ENCODE peak calls at places on chromosomes 16 and 17, in four cellular contexts. One of them, this sample, is unnamed.
A peak's percentile ranks its signal among the peaks of the same experiment; 100 is the strongest.

GRCh38 chr17:65742433-65743312 is 181.2 kb upstream of the AXIN2 start:
- DNase-seq in pancreas: no peak
- DNase-seq in AG04450: peak; percentile 48
- DNase-seq in neural progenitor cell: peak; percentile 54
- DNase-seq in this sample: no peak

GRCh38 chr17:28366605-28367004 is 1.6 kb upstream of the SEBOX start:
- DNase-seq in pancreas: no peak
- DNase-seq in neural progenitor cell: no peak
- DNase-seq in AG04450: no peak
- DNase-seq in this sample: no peak

GRCh38 chr17:40362696-40363479 is 1.6 kb downstream of the GJD3 start:
- DNase-seq in pancreas: peak; percentile 88
- DNase-seq in AG04450: no peak
- DNase-seq in neural progenitor cell: peak; percentile 92
- DNase-seq in this sample: peak; percentile 73

GRCh38 chr17:63035271-63035670 is 69.2 kb downstream of the TANC2 start:
- DNase-seq in AG04450: peak; percentile 44
- DNase-seq in neural progenitor cell: no peak
- DNase-seq in pancreas: no peak
- DNase-seq in this sample: no peak

GRCh38 chr17:68514809-68515208 is 2.6 kb downstream of the PRKAR1A start:
- DNase-seq in pancreas: no peak
- DNase-seq in neural progenitor cell: no peak
- DNase-seq in AG04450: no peak
- DNase-seq in this sample: no peak

GRCh38 chr16:77579283-77579985 is 142.9 kb upstream of the NUDT7 start:
- DNase-seq in AG04450: no peak
- DNase-seq in pancreas: no peak
- DNase-seq in neural progenitor cell: no peak
- DNase-seq in this sample: no peak

GRCh38 chr16:1542533-1542932 is 9.1 kb downstream of the TMEM204 start:
- DNase-seq in neural progenitor cell: no peak
- DNase-seq in AG04450: no peak
- DNase-seq in pancreas: no peak
- DNase-seq in this sample: no peak

GRCh38 chr17:49926886-49927285 is 42.1 kb upstream of the DLX4 start:
- DNase-seq in neural progenitor cell: no peak
- DNase-seq in AG04450: no peak
- DNase-seq in pancreas: no peak
- DNase-seq in this sample: no peak

GRCh38 chr17:2853111-2853721 is 57.0 kb downstream of the RAP1GAP2 start:
- DNase-seq in neural progenitor cell: peak; percentile 72
- DNase-seq in AG04450: no peak
- DNase-seq in pancreas: peak; percentile 83
- DNase-seq in this sample: peak; percentile 37

GRCh38 chr16:84225126-84225525 is 14.7 kb downstream of the KCNG4 start:
- DNase-seq in AG04450: no peak
- DNase-seq in neural progenitor cell: no peak
- DNase-seq in pancreas: no peak
- DNase-seq in this sample: no peak

GRCh38 chr17:17669081-17669850 is 12.0 kb upstream of the RAI1 start:
- DNase-seq in neural progenitor cell: peak; percentile 43
- DNase-seq in pancreas: peak; percentile 52
- DNase-seq in AG04450: no peak
- DNase-seq in this sample: no peak

GRCh38 chr16:66618588-66618987 is 14.1 kb downstream of the CMTM3 start:
- DNase-seq in AG04450: peak; percentile 81
- DNase-seq in neural progenitor cell: no peak
- DNase-seq in pancreas: no peak
- DNase-seq in this sample: no peak

GRCh38 chr16:86931410-86931941 is 353.1 kb downstream of the FOXL1 start:
- DNase-seq in pancreas: no peak
- DNase-seq in neural progenitor cell: no peak
- DNase-seq in AG04450: peak; percentile 69
- DNase-seq in this sample: no peak

GRCh38 chr16:50459681-50460080 is 88.5 kb upstream of the NKD1 start:
- DNase-seq in pancreas: no peak
- DNase-seq in AG04450: no peak
- DNase-seq in neural progenitor cell: no peak
- DNase-seq in this sample: no peak

GRCh38 chr17:47164263-47164662 is 24.8 kb downstream of the CDC27 start:
- DNase-seq in pancreas: no peak
- DNase-seq in neural progenitor cell: no peak
- DNase-seq in AG04450: no peak
- DNase-seq in this sample: no peak

GRCh38 chr17:65020284-65020683 is 36.3 kb downstream of the GNA13 start:
- DNase-seq in pancreas: no peak
- DNase-seq in AG04450: peak; percentile 59
- DNase-seq in neural progenitor cell: no peak
- DNase-seq in this sample: no peak

GRCh38 chr17:41967141-41967920 is 736 bp downstream of the CNP start:
- DNase-seq in pancreas: peak; percentile 68
- DNase-seq in neural progenitor cell: no peak
- DNase-seq in AG04450: no peak
- DNase-seq in this sample: no peak

GRCh38 chr17:37082461-37082860 is 133.7 kb downstream of the AATF start:
- DNase-seq in neural progenitor cell: no peak
- DNase-seq in AG04450: no peak
- DNase-seq in pancreas: no peak
- DNase-seq in this sample: no peak

GRCh38 chr16:61074324-61074723 is 961.9 kb downstream of the CDH8 start:
- DNase-seq in neural progenitor cell: no peak
- DNase-seq in AG04450: no peak
- DNase-seq in pancreas: no peak
- DNase-seq in this sample: no peak

GRCh38 chr17:16527298-16527697 is 35.3 kb upstream of the LRRC75A start:
- DNase-seq in pancreas: no peak
- DNase-seq in neural progenitor cell: no peak
- DNase-seq in AG04450: no peak
- DNase-seq in this sample: no peak

GRCh38 chr16:19274178-19274797 is 11.2 kb upstream of the CLEC19A start:
- DNase-seq in neural progenitor cell: no peak
- DNase-seq in AG04450: no peak
- DNase-seq in pancreas: no peak
- DNase-seq in this sample: no peak

GRCh38 chr17:57104461-57105175 is 19.6 kb downstream of the AKAP1 start:
- DNase-seq in pancreas: no peak
- DNase-seq in AG04450: no peak
- DNase-seq in neural progenitor cell: no peak
- DNase-seq in this sample: no peak

GRCh38 chr17:7292194-7292593 is 2.2 kb downstream of the YBX2 start:
- DNase-seq in pancreas: no peak
- DNase-seq in neural progenitor cell: no peak
- DNase-seq in AG04450: no peak
- DNase-seq in this sample: no peak

GRCh38 chr17:59257101-59257500 is 36.8 kb downstream of the GDPD1 start:
- DNase-seq in AG04450: no peak
- DNase-seq in neural progenitor cell: no peak
- DNase-seq in pancreas: no peak
- DNase-seq in this sample: no peak

GRCh38 chr16:4275861-4276260 is 3.0 kb upstream of the TFAP4 start:
- DNase-seq in pancreas: no peak
- DNase-seq in AG04450: no peak
- DNase-seq in neural progenitor cell: no peak
- DNase-seq in this sample: no peak

GRCh38 chr16:1961651-1962067 is 2.3 kb downstream of the NDUFB10 start:
- DNase-seq in AG04450: no peak
- DNase-seq in neural progenitor cell: no peak
- DNase-seq in pancreas: no peak
- DNase-seq in this sample: no peak

GRCh38 chr17:42964161-42964932 is at the start of gene AARSD1:
- DNase-seq in pancreas: peak; percentile 93
- DNase-seq in AG04450: peak; percentile 85
- DNase-seq in neural progenitor cell: peak; percentile 92
- DNase-seq in this sample: peak; percentile 79

GRCh38 chr16:27455700-27456099 is 53.7 kb downstream of the IL21R start:
- DNase-seq in neural progenitor cell: no peak
- DNase-seq in AG04450: no peak
- DNase-seq in pancreas: no peak
- DNase-seq in this sample: no peak

GRCh38 chr17:17079336-17079735 is 37.1 kb downstream of the MPRIP start:
- DNase-seq in AG04450: no peak
- DNase-seq in pancreas: peak; percentile 30
- DNase-seq in neural progenitor cell: peak; percentile 59
- DNase-seq in this sample: no peak

GRCh38 chr17:63950940-63951907 is 19.1 kb upstream of the CD79B start:
- DNase-seq in AG04450: no peak
- DNase-seq in neural progenitor cell: no peak
- DNase-seq in pancreas: peak; percentile 84
- DNase-seq in this sample: peak; percentile 59

GRCh38 chr17:61551255-61551742 is 39.7 kb downstream of the NACA2 start:
- DNase-seq in neural progenitor cell: peak; percentile 31
- DNase-seq in AG04450: no peak
- DNase-seq in pancreas: no peak
- DNase-seq in this sample: no peak

GRCh38 chr17:81860756-81861568 is 627 bp upstream of the P4HB start:
- DNase-seq in neural progenitor cell: peak; percentile 100
- DNase-seq in pancreas: peak; percentile 99
- DNase-seq in AG04450: peak; percentile 100
- DNase-seq in this sample: peak; percentile 100
- TF ChIP-seq CTCF in neural progenitor cell: no peak
- TF ChIP-seq CTCF in pancreas: no peak
- TF ChIP-seq CTCF in AG04450: no peak
- TF ChIP-seq CTCF in this sample: no peak

DNA sequence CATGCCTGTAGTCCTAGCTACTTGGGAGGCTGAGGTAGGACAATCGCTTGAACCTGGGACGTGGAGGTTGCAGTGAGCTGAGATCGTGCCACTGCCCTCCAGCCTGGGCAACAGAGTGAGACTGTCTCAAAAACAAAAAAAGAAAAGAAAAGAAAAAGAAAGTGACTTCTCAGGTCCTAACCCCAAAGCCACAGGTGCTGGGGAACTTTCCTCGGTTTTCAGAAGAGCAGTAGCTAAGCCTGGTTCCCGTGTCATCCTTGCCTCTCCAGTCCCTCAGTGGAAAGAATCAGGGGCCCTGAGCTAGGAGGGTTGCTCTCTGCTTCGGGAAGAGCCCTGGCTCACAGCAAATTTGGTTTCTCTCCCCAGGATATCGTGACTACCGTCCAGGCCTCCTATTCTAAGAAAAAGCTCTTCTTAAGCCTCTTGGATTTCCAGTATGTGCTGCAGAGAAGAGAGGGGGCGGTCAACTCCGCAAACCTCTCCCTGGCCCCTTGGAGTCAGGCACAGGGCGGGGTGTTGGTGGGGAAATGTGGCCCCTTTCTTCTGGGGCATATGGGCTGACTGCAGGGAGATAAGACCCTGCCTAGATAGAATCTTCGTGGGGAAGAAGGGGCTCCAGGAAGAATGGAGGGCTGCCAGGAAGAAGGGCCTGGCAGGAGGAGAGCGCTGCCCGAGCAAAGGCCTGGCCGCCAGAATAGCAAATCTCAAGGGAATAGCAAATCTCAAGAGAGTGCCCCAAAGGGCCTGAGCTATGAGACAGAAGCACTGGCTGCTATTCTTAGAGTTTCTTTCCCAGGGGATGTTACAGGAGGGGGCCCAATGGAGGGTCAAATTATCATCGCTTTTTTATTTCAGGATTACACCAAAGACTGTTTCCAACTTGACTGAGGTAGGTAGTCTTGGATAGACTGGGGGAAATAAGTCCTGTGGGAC is 8.3 kb upstream of the NLRC5 start:
- DNase-seq in AG04450: no peak
- DNase-seq in neural progenitor cell: peak; percentile 22
- DNase-seq in pancreas: no peak
- DNase-seq in this sample: no peak
- TF ChIP-seq CTCF in AG04450: no peak
- TF ChIP-seq CTCF in neural progenitor cell: no peak
- TF ChIP-seq CTCF in pancreas: no peak
- TF ChIP-seq CTCF in this sample: no peak

DNA sequence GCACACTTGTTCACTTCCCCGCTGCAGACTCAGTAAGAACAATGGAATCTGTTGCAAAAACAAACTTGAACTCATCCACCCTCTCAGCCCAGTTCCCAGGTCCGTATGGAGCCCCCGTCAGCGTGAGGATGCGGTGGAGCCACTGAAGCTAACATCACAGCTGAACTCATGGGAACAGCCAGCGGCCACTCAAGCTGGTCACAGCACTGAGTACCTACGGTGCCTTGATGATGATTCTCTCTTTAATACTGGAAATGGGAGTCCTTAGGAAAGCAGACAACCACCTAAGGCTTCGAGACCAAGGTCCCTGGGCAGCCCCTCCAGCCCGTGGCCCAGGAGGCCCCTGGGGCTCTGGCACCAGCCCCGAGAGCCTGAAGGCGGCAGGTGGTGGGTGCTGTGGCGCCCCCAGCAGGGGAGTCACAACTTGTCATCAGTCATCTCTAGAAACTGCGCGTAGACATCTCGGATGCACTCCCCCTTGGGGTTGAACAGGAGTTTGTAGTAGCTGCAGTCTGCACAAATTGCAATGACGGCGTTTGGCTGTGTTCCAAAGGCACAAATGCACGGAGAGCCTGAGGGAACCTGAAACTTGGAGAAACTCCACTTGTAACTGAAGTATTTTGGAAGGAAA is 31.0 kb upstream of the RHOT1 start:
- DNase-seq in pancreas: no peak
- DNase-seq in AG04450: peak; percentile 33
- DNase-seq in neural progenitor cell: peak; percentile 60
- DNase-seq in this sample: no peak
- TF ChIP-seq CTCF in pancreas: no peak
- TF ChIP-seq CTCF in AG04450: peak; percentile 44
- TF ChIP-seq CTCF in neural progenitor cell: peak; percentile 61
- TF ChIP-seq CTCF in this sample: no peak

DNA sequence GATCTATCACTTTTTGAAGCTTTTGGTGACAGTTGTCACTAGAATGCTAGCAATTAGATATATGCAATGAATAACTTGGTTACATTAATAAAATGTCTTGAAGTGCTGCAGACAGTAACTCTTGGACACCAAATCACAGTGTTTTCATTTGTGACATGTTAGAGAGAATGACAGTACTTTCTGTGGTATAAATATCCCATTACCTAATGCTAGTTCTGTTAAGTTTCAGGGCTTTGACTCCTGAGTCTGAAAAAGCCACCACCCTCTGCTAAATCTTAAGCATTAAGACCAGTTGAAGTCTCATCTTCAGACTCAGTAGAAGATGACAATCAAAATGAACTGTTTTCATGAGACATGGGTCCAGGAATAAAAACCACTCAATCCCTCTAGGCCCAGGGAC is 10.6 kb upstream of the CPHXL2 start:
- DNase-seq in neural progenitor cell: no peak
- DNase-seq in pancreas: no peak
- DNase-seq in AG04450: no peak
- DNase-seq in this sample: no peak
- TF ChIP-seq CTCF in neural progenitor cell: no peak
- TF ChIP-seq CTCF in pancreas: no peak
- TF ChIP-seq CTCF in AG04450: no peak
- TF ChIP-seq CTCF in this sample: no peak

This sample was measured in activated B cell treated with CpG ODN at 0.5 μM for 24 hours.